ENCODE peak calls at places on chromosome 6, in nine cellular contexts. H is K562, Z is COLO829, S is left cardiac atrium, W is iPS DF 19.7, G is T-helper 9 cell, R is ascending aorta, Y is nucleus accumbens, T is astrocyte of the spinal cord. A is an unnamed sample.

GRCh38 chr6:3349388-3350251 is 90.9 kb downstream of the PSMG4 start:
- DNase-seq in H (peak), Z (no peak), S (no peak), W (no peak), G (no peak), R (no peak), Y (no peak), T (no peak), A (no peak)

GRCh38 chr6:1906625-1907024 is 296.9 kb downstream of the FOXC1 start:
- DNase-seq in H (no peak), Z (no peak), S (no peak), W (no peak), G (no peak), R (no peak), Y (no peak), T (no peak), A (no peak)

GRCh38 chr6:16437984-16438383 is 199.6 kb downstream of the GMPR start:
- DNase-seq in H (no peak), Z (no peak), S (no peak), W (no peak), G (no peak), R (no peak), Y (no peak), T (no peak), A (no peak)

GRCh38 chr6:22102671-22103070 is 194.2 kb downstream of the PRL start:
- DNase-seq in H (no peak), Z (no peak), S (no peak), W (no peak), G (no peak), R (no peak), Y (no peak), T (no peak), A (no peak)

GRCh38 chr6:169319561-169319960 is 65.9 kb upstream of the THBS2 start:
- DNase-seq in H (no peak), Z (no peak), S (no peak), W (no peak), G (no peak), R (peak), Y (no peak), T (no peak), A (no peak)

GRCh38 chr6:11813585-11813984 is 35.0 kb upstream of the ADTRP start:
- DNase-seq in H (no peak), Z (no peak), S (no peak), W (no peak), G (no peak), R (no peak), Y (no peak), T (no peak), A (no peak)

GRCh38 chr6:84836366-84836765 is 72.0 kb upstream of the TBX18 start:
- DNase-seq in H (no peak), Z (no peak), S (no peak), W (no peak), G (no peak), R (no peak), Y (no peak), T (no peak), A (no peak)

GRCh38 chr6:154485784-154486183 is 24.7 kb downstream of the CNKSR3 start:
- DNase-seq in H (no peak), Z (no peak), S (no peak), W (no peak), G (no peak), R (no peak), Y (no peak), T (no peak), A (no peak)

GRCh38 chr6:150622941-150623874 is 23.5 kb downstream of the PLEKHG1 start:
- DNase-seq in H (no peak), Z (no peak), S (no peak), W (no peak), G (no peak), R (no peak), Y (no peak), T (no peak), A (no peak)

GRCh38 chr6:168565112-168565511 is 124.1 kb downstream of the SMOC2 start:
- DNase-seq in H (no peak), Z (no peak), S (no peak), W (no peak), G (no peak), R (peak), Y (no peak), T (no peak), A (no peak)

A was measured in caudate nucleus.